ENCODE peak calls at places on chromosomes 5 and 9, in nine cellular contexts. R is tibial nerve; C is activated CD8-positive, alpha-beta memory T cell treated with anti-CD3 and anti-CD28 coated beads, Interleukin-2, amount 10 ng/mL, durations not matched to agents 7 days and 5 days; H is anterior cingulate cortex; E is frontal cortex; Z is nephron progenitor cell; K is ecto neural progenitor cell; Q is heart right ventricle; P is ELR. V is an unnamed sample.

GRCh38 chr5:173238312-173239232 is 3.6 kb upstream of the NKX2-5 start:
- DNase-seq in R (no peak), C (no peak), H (no peak), E (no peak), Z (peak; percentile 52), K (peak; percentile 57), Q (no peak), P (peak; percentile 22), V (no peak)

GRCh38 chr9:127349483-127350127 is 47.4 kb upstream of the SLC2A8 start:
- DNase-seq in R (no peak), C (no peak), H (no peak), E (no peak), Z (no peak), K (no peak), Q (no peak), P (no peak), V (no peak)

GRCh38 chr9:134861586-134862334 is 18.9 kb upstream of the FCN2 start:
- DNase-seq in R (no peak), C (no peak), H (no peak), E (no peak), Z (no peak), K (no peak), Q (no peak), P (no peak), V (no peak)

GRCh38 chr9:121718063-121718462 is 66.6 kb downstream of the DAB2IP start:
- DNase-seq in R (no peak), C (no peak), H (peak; percentile 43), E (peak; percentile 66), Z (peak; percentile 49), K (no peak), Q (peak; percentile 60), P (peak; percentile 28), V (no peak)

GRCh38 chr9:74577956-74578355 is 80.8 kb downstream of the RORB start:
- DNase-seq in R (no peak), C (no peak), H (no peak), E (no peak), Z (no peak), K (no peak), Q (no peak), P (peak; percentile 5), V (no peak)

GRCh38 chr5:67011422-67011821 is 185.2 kb downstream of the CD180 start:
- DNase-seq in R (no peak), C (no peak), H (no peak), E (no peak), Z (no peak), K (no peak), Q (no peak), P (no peak), V (no peak)

GRCh38 chr9:101795147-101795546 is 56.7 kb upstream of the GRIN3A start:
- DNase-seq in R (no peak), C (no peak), H (no peak), E (no peak), Z (no peak), K (no peak), Q (no peak), P (no peak), V (no peak)

GRCh38 chr5:144467795-144468194 is 297.1 kb downstream of the KCTD16 start:
- DNase-seq in R (peak; percentile 6), C (no peak), H (no peak), E (no peak), Z (peak; percentile 10), K (peak; percentile 63), Q (no peak), P (peak; percentile 73), V (peak; percentile 46)

GRCh38 chr5:73448451-73449136 is at the start of gene FOXD1:
- DNase-seq in R (peak; percentile 93), C (peak; percentile 67), H (no peak), E (peak; percentile 40), Z (peak; percentile 73), K (peak; percentile 89), Q (peak; percentile 59), P (peak; percentile 98), V (no peak)

GRCh38 chr9:130662927-130663257 is 1.5 kb upstream of the PRDM12 start:
- DNase-seq in R (no peak), C (no peak), H (no peak), E (no peak), Z (peak; percentile 33), K (no peak), Q (no peak), P (no peak), V (no peak)

GRCh38 chr5:64973226-64973625 is 204.5 kb downstream of the CWC27 start:
- DNase-seq in R (no peak), C (no peak), H (no peak), E (no peak), Z (no peak), K (no peak), Q (no peak), P (no peak), V (no peak)

GRCh38 chr5:10077721-10078551 is 171.8 kb downstream of the ATPSCKMT start:
- DNase-seq in R (no peak), C (no peak), H (no peak), E (no peak), Z (no peak), K (no peak), Q (no peak), P (peak; percentile 1), V (no peak)

GRCh38 chr9:129464972-129465833 is 155.7 kb downstream of the C9orf50 start:
- DNase-seq in R (no peak), C (no peak), H (no peak), E (no peak), Z (no peak), K (no peak), Q (peak; percentile 38), P (peak; percentile 63), V (no peak)

GRCh38 chr9:33125871-33126822 is 41.0 kb downstream of the B4GALT1 start:
- DNase-seq in R (no peak), C (no peak), H (no peak), E (no peak), Z (no peak), K (no peak), Q (no peak), P (no peak), V (no peak)

GRCh38 chr5:32710335-32710858 is 724 bp upstream of the NPR3 start:
- DNase-seq in R (no peak), C (no peak), H (no peak), E (peak; percentile 17), Z (peak; percentile 58), K (peak; percentile 74), Q (peak; percentile 45), P (peak; percentile 35), V (no peak)

GRCh38 chr5:55037046-55037771 is 13.2 kb downstream of the GZMK start:
- DNase-seq in R (no peak), C (peak; percentile 93), H (no peak), E (no peak), Z (no peak), K (no peak), Q (no peak), P (peak; percentile 67), V (peak; percentile 23)

GRCh38 chr5:90563161-90563560 is 4.6 kb downstream of the ADGRV1 start:
- DNase-seq in R (no peak), C (no peak), H (no peak), E (no peak), Z (no peak), K (no peak), Q (no peak), P (no peak), V (no peak)

GRCh38 chr9:104881991-104882555 is 45.9 kb downstream of the ABCA1 start:
- DNase-seq in R (no peak), C (no peak), H (no peak), E (no peak), Z (no peak), K (no peak), Q (no peak), P (no peak), V (no peak)

GRCh38 chr9:129451669-129452068 is 169.2 kb downstream of the C9orf50 start:
- DNase-seq in R (no peak), C (no peak), H (no peak), E (no peak), Z (no peak), K (no peak), Q (no peak), P (no peak), V (no peak)

GRCh38 chr5:16669776-16670175 is 53.0 kb upstream of the RETREG1 start:
- DNase-seq in R (no peak), C (no peak), H (no peak), E (no peak), Z (no peak), K (no peak), Q (no peak), P (no peak), V (no peak)

GRCh38 chr5:72246954-72247442 is 73.0 kb downstream of the MRPS27 start:
- DNase-seq in R (no peak), C (no peak), H (no peak), E (no peak), Z (no peak), K (no peak), Q (no peak), P (peak; percentile 75), V (no peak)

GRCh38 chr5:119596046-119596445 is 33.3 kb upstream of the FAM170A start:
- DNase-seq in R (no peak), C (no peak), H (no peak), E (no peak), Z (no peak), K (no peak), Q (no peak), P (no peak), V (no peak)

GRCh38 chr9:22117511-22118388 is 108.6 kb upstream of the CDKN2B start:
- DNase-seq in R (no peak), C (no peak), H (no peak), E (no peak), Z (peak; percentile 10), K (no peak), Q (no peak), P (peak; percentile 89), V (no peak)

GRCh38 chr9:123131258-123131657 is 97.8 kb downstream of the GPR21 start:
- DNase-seq in R (no peak), C (no peak), H (no peak), E (no peak), Z (no peak), K (no peak), Q (no peak), P (peak; percentile 59), V (peak; percentile 39)

GRCh38 chr5:35302544-35302943 is 72.3 kb upstream of the PRLR start:
- DNase-seq in R (no peak), C (no peak), H (no peak), E (no peak), Z (no peak), K (no peak), Q (no peak), P (no peak), V (no peak)